ENCODE peak calls at places on chromosomes 4 and X, in ten cellular contexts. N is heart left ventricle, U is SJCRH30, E is right atrium auricular region, G is upper lobe of left lung, L is IMR-90, Q is cardiac muscle cell, T is GM23248, D is RWPE1, R is fibroblast of lung. X is an unnamed sample.
A peak's percentile ranks its signal among the peaks of the same experiment; 100 is the strongest.

GRCh38 chr4:83261307-83261706 is 23.3 kb downstream of the COQ2 start:
- DNase-seq in N (no peak), U (no peak), E (no peak), G (no peak), L (no peak), Q (no peak), T (no peak), D (no peak), R (no peak), X (no peak)

GRCh38 chr4:164734476-164734875 is 19.5 kb upstream of the SMIM31 start:
- DNase-seq in N (no peak), U (no peak), E (no peak), G (no peak), L (no peak), Q (no peak), T (peak; percentile 15), D (no peak), R (no peak), X (no peak)

GRCh38 chr4:85815796-85816459 is 341.0 kb downstream of the ARHGAP24 start:
- DNase-seq in N (no peak), U (no peak), E (no peak), G (no peak), L (no peak), Q (no peak), T (no peak), D (no peak), R (no peak), X (no peak)

GRCh38 chr4:111602848-111603247 is 542.4 kb upstream of the FAM241A start:
- DNase-seq in N (no peak), U (no peak), E (no peak), G (no peak), L (peak; percentile 28), Q (no peak), T (peak; percentile 45), D (peak; percentile 1), R (peak; percentile 12), X (no peak)

GRCh38 chrX:134670241-134670811 is 12.1 kb upstream of the PLAC1 start:
- DNase-seq in N (no peak), U (peak; percentile 55), E (no peak), G (no peak), L (peak; percentile 83), Q (no peak), T (peak; percentile 84), D (peak; percentile 65), R (peak; percentile 66), X (no peak)

GRCh38 chr4:152850377-152850776 is 70.6 kb downstream of the ARFIP1 start:
- DNase-seq in N (peak; percentile 42), U (no peak), E (no peak), G (no peak), L (peak; percentile 54), Q (peak; percentile 48), T (peak; percentile 50), D (no peak), R (peak; percentile 23), X (peak; percentile 31)

GRCh38 chr4:88759039-88759631 is 61.5 kb upstream of the NAP1L5 start:
- DNase-seq in N (no peak), U (no peak), E (no peak), G (no peak), L (peak; percentile 64), Q (peak; percentile 26), T (peak; percentile 45), D (no peak), R (peak; percentile 88), X (no peak)

GRCh38 chrX:21986596-21986995 is 45.5 kb upstream of the PHEX start:
- DNase-seq in N (no peak), U (no peak), E (no peak), G (no peak), L (peak; percentile 40), Q (no peak), T (peak; percentile 58), D (no peak), R (peak; percentile 40), X (no peak)

GRCh38 chr4:72109364-72109763 is 77.6 kb downstream of the NPFFR2 start:
- DNase-seq in N (no peak), U (no peak), E (no peak), G (no peak), L (no peak), Q (no peak), T (no peak), D (no peak), R (no peak), X (no peak)

GRCh38 chr4:72110886-72111285 is 79.1 kb downstream of the NPFFR2 start:
- DNase-seq in N (no peak), U (no peak), E (no peak), G (no peak), L (no peak), Q (no peak), T (no peak), D (no peak), R (no peak), X (no peak)

GRCh38 chr4:72112514-72113156 is 80.8 kb downstream of the NPFFR2 start:
- DNase-seq in N (no peak), U (peak; percentile 13), E (no peak), G (no peak), L (peak; percentile 76), Q (no peak), T (peak; percentile 70), D (peak; percentile 68), R (peak; percentile 58), X (no peak)

GRCh38 chr4:72109959-72110497 is 78.2 kb downstream of the NPFFR2 start:
- DNase-seq in N (no peak), U (no peak), E (no peak), G (no peak), L (no peak), Q (no peak), T (no peak), D (no peak), R (no peak), X (no peak)

DNA sequence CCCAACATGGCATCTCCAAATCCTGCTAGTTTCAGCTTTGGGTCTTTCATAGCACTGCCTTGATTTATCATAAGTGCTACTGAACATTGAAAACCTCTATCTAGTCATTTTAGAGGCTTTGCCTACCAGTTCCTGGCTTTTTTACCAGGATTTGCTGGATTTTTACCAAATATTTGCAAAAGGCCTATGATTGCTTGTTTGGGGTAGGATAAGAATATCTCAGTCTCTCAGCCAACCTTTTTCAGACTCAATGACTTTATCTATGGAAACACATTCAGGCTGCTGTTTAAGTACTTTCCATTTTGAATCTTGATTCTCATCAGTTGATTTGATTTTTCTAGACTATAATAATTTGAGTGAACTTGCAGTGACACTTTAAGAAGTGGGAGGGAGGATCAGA is 80.1 kb downstream of the NPFFR2 start:
- DNase-seq in N (no peak), U (no peak), E (no peak), G (no peak), L (no peak), Q (no peak), T (no peak), D (no peak), R (no peak), X (no peak)
- H3K27ac ChIP-seq in N (no peak overlapping the region), U (no peak overlapping the region), E (no peak overlapping the region), G (no peak overlapping the region), L (no peak overlapping the region), Q (no peak overlapping the region), T (no peak overlapping the region), D (no peak overlapping the region), R (no peak overlapping the region), X (no peak overlapping the region)

GRCh38 chr4:140250989-140251552 is 97.1 kb upstream of the MAML3 start:
- DNase-seq in N (no peak), U (no peak), E (no peak), G (no peak), L (no peak), Q (no peak), T (peak; percentile 37), D (no peak), R (peak; percentile 61), X (no peak)

GRCh38 chr4:140252742-140253555 is 99.0 kb upstream of the MAML3 start:
- DNase-seq in N (peak; percentile 76), U (peak; percentile 24), E (no peak), G (peak; percentile 95), L (peak; percentile 56), Q (peak; percentile 84), T (peak; percentile 76), D (peak; percentile 74), R (peak; percentile 72), X (peak; percentile 65)

GRCh38 chr4:140251566-140251965 is 97.6 kb upstream of the MAML3 start:
- DNase-seq in N (no peak), U (no peak), E (no peak), G (no peak), L (no peak), Q (no peak), T (no peak), D (no peak), R (no peak), X (no peak)

GRCh38 chr4:140253556-140254027 is 99.6 kb upstream of the MAML3 start:
- DNase-seq in N (no peak), U (no peak), E (no peak), G (no peak), L (no peak), Q (no peak), T (no peak), D (no peak), R (no peak), X (no peak)

DNA sequence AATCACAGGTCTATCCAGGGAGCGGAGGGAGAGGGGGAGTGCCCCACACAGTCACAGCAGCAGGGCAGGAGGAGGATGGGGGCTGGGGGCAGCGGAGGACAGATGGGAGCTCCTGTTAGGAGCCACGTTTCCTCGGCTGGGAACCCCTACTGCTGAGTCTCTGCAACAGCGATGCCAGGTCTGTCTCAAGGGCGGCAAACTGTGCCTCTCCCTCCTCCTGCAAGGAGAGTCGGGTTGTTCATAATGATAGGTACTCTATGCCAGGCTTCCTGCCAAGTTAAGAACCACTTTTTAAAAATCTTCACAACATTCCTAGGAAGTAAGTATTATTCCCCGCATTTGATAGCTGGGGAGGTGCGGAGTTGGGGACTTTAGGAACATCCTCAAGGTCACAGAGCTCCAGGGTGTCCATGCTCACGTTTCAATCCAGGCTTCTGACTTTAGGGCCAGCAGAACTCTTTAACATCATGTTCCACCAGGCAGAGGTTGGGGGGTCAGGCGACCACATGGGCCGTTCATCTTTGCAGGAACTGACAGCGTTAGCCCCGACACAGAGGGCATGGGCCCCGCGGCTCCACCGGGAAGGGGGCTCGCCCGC is 98.3 kb upstream of the MAML3 start:
- DNase-seq in N (no peak), U (no peak), E (no peak), G (no peak), L (no peak), Q (no peak), T (no peak), D (no peak), R (peak; percentile 32), X (peak; percentile 15)
- H3K27ac ChIP-seq in N (peak overlapping the region; percentile 95), U (no peak overlapping the region), E (peak overlapping the region; percentile 88), G (peak overlapping the region; percentile 94), L (peak overlapping the region; percentile 78), Q (peak overlapping the region; percentile 74), T (no peak overlapping the region), D (peak overlapping the region; percentile 58), R (peak overlapping the region; percentile 70), X (peak overlapping the region; percentile 95)

GRCh38 chr4:61427818-61428495 is 227.8 kb downstream of the ADGRL3 start:
- DNase-seq in N (no peak), U (peak; percentile 9), E (no peak), G (no peak), L (no peak), Q (no peak), T (no peak), D (no peak), R (no peak), X (no peak)
- H3K27ac ChIP-seq in N (no peak overlapping the region), U (no peak overlapping the region), E (no peak overlapping the region), G (no peak overlapping the region), L (no peak overlapping the region), Q (no peak overlapping the region), T (no peak overlapping the region), D (peak overlapping the region; percentile 31), R (no peak overlapping the region), X (no peak overlapping the region)

GRCh38 chrX:48471504-48471903 is 1.4 kb upstream of the SLC38A5 start:
- DNase-seq in N (no peak), U (no peak), E (no peak), G (no peak), L (no peak), Q (no peak), T (no peak), D (no peak), R (no peak), X (no peak)

GRCh38 chrX:48470833-48471118 is 716 bp upstream of the SLC38A5 start:
- DNase-seq in N (no peak), U (no peak), E (no peak), G (no peak), L (no peak), Q (no peak), T (no peak), D (no peak), R (no peak), X (no peak)

GRCh38 chrX:48468693-48469691 is 1.1 kb downstream of the SLC38A5 start:
- DNase-seq in N (no peak), U (no peak), E (no peak), G (no peak), L (no peak), Q (no peak), T (no peak), D (no peak), R (peak; percentile 26), X (no peak)

GRCh38 chrX:48472225-48472624 is 2.2 kb upstream of the SLC38A5 start:
- DNase-seq in N (no peak), U (no peak), E (no peak), G (no peak), L (no peak), Q (no peak), T (no peak), D (no peak), R (no peak), X (no peak)

GRCh38 chrX:48470110-48470832 is at the start of gene SLC38A5:
- DNase-seq in N (no peak), U (no peak), E (no peak), G (no peak), L (no peak), Q (no peak), T (no peak), D (no peak), R (no peak), X (no peak)
- H3K27ac ChIP-seq in N (no peak within 1 kb of the TSS), U (no peak within 1 kb of the TSS), E (no peak within 1 kb of the TSS), G (no peak within 1 kb of the TSS), L (no peak within 1 kb of the TSS), Q (no peak within 1 kb of the TSS), T (no peak within 1 kb of the TSS), D (peak within 1 kb of the TSS; percentile 84), R (no peak within 1 kb of the TSS), X (peak within 1 kb of the TSS; percentile 26)

X was measured in heart right ventricle.